ENCODE peak calls at places on chromosome 6, in nine cellular contexts. X, G, Y, T, D, J, P, N and W are unnamed samples.
A peak's percentile ranks its signal among the peaks of the same experiment; 100 is the strongest.

GRCh38 chr6:167210375-167211295 is 52.9 kb upstream of the GPR31 start:
- DNase-seq in X (no peak), T (no peak), D (no peak), Y (no peak), G (peak; percentile 53), N (no peak), P (no peak), J (peak; percentile 29), W (peak; percentile 17)

GRCh38 chr6:25257686-25258348 is 21.4 kb upstream of the CARMIL1 start:
- DNase-seq in N (peak; percentile 91), T (no peak), Y (no peak), D (no peak), P (peak; percentile 65), J (no peak), X (no peak), G (no peak), W (no peak)

GRCh38 chr6:72894091-72894490 is 272.2 kb downstream of the KCNQ5 start:
- DNase-seq in G (no peak), P (no peak), T (no peak), X (no peak), D (no peak), N (no peak), J (no peak), Y (no peak), W (peak; percentile 35)

GRCh38 chr6:166056637-166057036 is 111.0 kb downstream of the TBXT start:
- DNase-seq in T (no peak), G (no peak), X (no peak), Y (no peak), N (peak; percentile 95), D (no peak), P (peak; percentile 88), J (no peak), W (no peak)

GRCh38 chr6:5082487-5083306 is 2.4 kb upstream of the PPP1R3G start:
- DNase-seq in N (no peak), J (no peak), G (peak; percentile 29), X (no peak), P (no peak), Y (no peak), D (no peak), T (peak; percentile 85), W (no peak)

GRCh38 chr6:44530209-44530909 is 142.9 kb downstream of the CDC5L start:
- DNase-seq in D (no peak), T (no peak), X (no peak), J (no peak), G (no peak), N (no peak), P (no peak), Y (no peak), W (peak; percentile 19)

GRCh38 chr6:160238786-160239751 is 19.6 kb downstream of the SLC22A2 start:
- DNase-seq in G (no peak), Y (no peak), D (no peak), T (no peak), X (no peak), P (no peak), N (no peak), J (no peak), W (no peak)

GRCh38 chr6:27986928-27987725 is 30.1 kb downstream of the OR2B6 start:
- DNase-seq in D (no peak), X (no peak), J (no peak), N (no peak), Y (no peak), P (no peak), G (no peak), T (peak; percentile 64), W (no peak)